ENCODE peak calls at places on chromosomes 7 and 10, in ten cellular contexts. S is NCI-H1694; W is SK-MEL-5; J is posterior vena cava; G is stimulated activated CD8-positive, alpha-beta memory T cell treated with anti-CD3 and anti-CD28 coated beads, Interleukin-7, amount 100 ng/mL, for 48 hours; F is cardiac fibroblast; P is NCI-H1092; D is NCI-H2081 treated with DMSO at 0.1 percent for 48 hours; Q is NCI-H187; Z is activated CD4-positive, alpha-beta T cell treated with anti-CD3 and anti-CD28 coated beads, Interleukin-2, amount 50 U/mL, for 1 hour. X is an unnamed sample.
A peak's percentile ranks its signal among the peaks of the same experiment; 100 is the strongest.

GRCh38 chr7:12729112-12729511 is 41.7 kb downstream of the ARL4A start:
- DNase-seq in S (peak; percentile 53), W (no peak), J (peak; percentile 88), G (no peak), F (peak; percentile 74), P (peak; percentile 96), D (peak; percentile 93), Q (peak; percentile 9), Z (no peak), X (peak; percentile 52)

GRCh38 chr10:60521974-60522405 is 132.3 kb upstream of the ANK3 start:
- DNase-seq in S (no peak), W (no peak), J (no peak), G (no peak), F (peak; percentile 82), P (no peak), D (peak; percentile 81), Q (no peak), Z (no peak), X (peak; percentile 41)

GRCh38 chr7:154631162-154631561 is 371.8 kb downstream of the PAXIP1 start:
- DNase-seq in S (no peak), W (no peak), J (no peak), G (no peak), F (no peak), P (no peak), D (no peak), Q (no peak), Z (no peak), X (no peak)

GRCh38 chr10:123408660-123409059 is 254.5 kb downstream of the BUB3 start:
- DNase-seq in S (no peak), W (no peak), J (no peak), G (no peak), F (no peak), P (no peak), D (no peak), Q (no peak), Z (no peak), X (no peak)

GRCh38 chr7:156889089-156889488 is 3.9 kb downstream of the LMBR1 start:
- DNase-seq in S (no peak), W (no peak), J (no peak), G (no peak), F (no peak), P (no peak), D (no peak), Q (no peak), Z (no peak), X (no peak)

GRCh38 chr10:17649836-17650235 is 5.9 kb downstream of the STAM start:
- DNase-seq in S (no peak), W (no peak), J (no peak), G (no peak), F (peak; percentile 80), P (no peak), D (no peak), Q (no peak), Z (no peak), X (no peak)

GRCh38 chr10:78414380-78414779 is 380.7 kb downstream of the RPS24 start:
- DNase-seq in S (no peak), W (no peak), J (no peak), G (no peak), F (no peak), P (no peak), D (no peak), Q (no peak), Z (no peak), X (no peak)

GRCh38 chr7:22841954-22842353 is 19.3 kb upstream of the TOMM7 start:
- DNase-seq in S (peak; percentile 65), W (peak; percentile 100), J (peak; percentile 87), G (no peak), F (no peak), P (no peak), D (no peak), Q (no peak), Z (no peak), X (no peak)

GRCh38 chr10:32988604-32989003 is 30.6 kb upstream of the ITGB1 start:
- DNase-seq in S (no peak), W (no peak), J (no peak), G (no peak), F (no peak), P (no peak), D (no peak), Q (no peak), Z (no peak), X (no peak)

GRCh38 chr7:77913977-77914607 is 115.5 kb downstream of the PHTF2 start:
- DNase-seq in S (no peak), W (no peak), J (no peak), G (no peak), F (no peak), P (no peak), D (no peak), Q (no peak), Z (no peak), X (no peak)

GRCh38 chr7:141674702-141675101 is 27.3 kb downstream of the DENND11 start:
- DNase-seq in S (no peak), W (peak; percentile 40), J (no peak), G (no peak), F (no peak), P (no peak), D (no peak), Q (no peak), Z (no peak), X (no peak)

GRCh38 chr10:79320785-79321493 is 26.3 kb upstream of the PPIF start:
- DNase-seq in S (no peak), W (peak; percentile 39), J (peak; percentile 58), G (no peak), F (peak; percentile 94), P (no peak), D (no peak), Q (no peak), Z (no peak), X (no peak)

GRCh38 chr7:86962623-86963022 is 96.8 kb downstream of the ELAPOR2 start:
- DNase-seq in S (no peak), W (no peak), J (no peak), G (no peak), F (no peak), P (no peak), D (no peak), Q (no peak), Z (no peak), X (no peak)

GRCh38 chr10:77023396-77023795 is 614.2 kb downstream of the KCNMA1 start:
- DNase-seq in S (no peak), W (no peak), J (no peak), G (no peak), F (no peak), P (no peak), D (no peak), Q (no peak), Z (no peak), X (no peak)

GRCh38 chr7:78039791-78040776 is 241.5 kb downstream of the PHTF2 start:
- DNase-seq in S (no peak), W (peak; percentile 50), J (peak; percentile 84), G (peak; percentile 28), F (peak; percentile 18), P (no peak), D (no peak), Q (no peak), Z (peak; percentile 51), X (no peak)

GRCh38 chr7:127396184-127396583 is 3.7 kb upstream of the ZNF800 start:
- DNase-seq in S (no peak), W (peak; percentile 44), J (peak; percentile 80), G (no peak), F (peak; percentile 33), P (no peak), D (no peak), Q (no peak), Z (no peak), X (peak; percentile 6)